ENCODE peak calls at places on chromosomes 5 and 9, in nine cellular contexts. W is activated naive CD8-positive, alpha-beta T cell treated with anti-CD3 and anti-CD28 coated beads, Interleukin-2, amount 50 U/mL, for 24 hours; X is cardiac muscle cell; S is fibroblast of lung; K is amniotic stem cell; O is fibroblast of the conjunctiva; Z is OCI-LY7; H is activated T-cell treated with anti-CD3 and anti-CD28 coated beads for 48 hours; M is AG08395. A is an unnamed sample.
A peak's percentile ranks its signal among the peaks of the same experiment; 100 is the strongest.

GRCh38 chr9:70113403-70114022 is 69.9 kb downstream of the MAMDC2 start:
- DNase-seq in W (peak; percentile 20), X (peak; percentile 57), S (peak; percentile 78), K (peak; percentile 40), O (peak; percentile 62), Z (peak; percentile 43), H (no peak), M (peak; percentile 85), A (peak; percentile 74)

GRCh38 chr5:180084638-180085561 is 13.3 kb upstream of the RNF130 start:
- DNase-seq in W (no peak), X (no peak), S (no peak), K (no peak), O (no peak), Z (no peak), H (no peak), M (no peak), A (no peak)

GRCh38 chr9:96686638-96687335 is 31.7 kb upstream of the PRXL2C start:
- DNase-seq in W (peak; percentile 76), X (peak; percentile 82), S (peak; percentile 76), K (peak; percentile 52), O (peak; percentile 53), Z (peak; percentile 60), H (peak; percentile 69), M (peak; percentile 85), A (peak; percentile 78)

GRCh38 chr9:97593960-97594359 is 39.2 kb downstream of the TSTD2 start:
- DNase-seq in W (no peak), X (no peak), S (no peak), K (no peak), O (no peak), Z (no peak), H (no peak), M (peak; percentile 21), A (no peak)

GRCh38 chr5:143646961-143647360 is 165.0 kb upstream of the HMHB1 start:
- DNase-seq in W (no peak), X (no peak), S (no peak), K (no peak), O (no peak), Z (no peak), H (no peak), M (no peak), A (no peak)

GRCh38 chr9:125655074-125655633 is 51.9 kb downstream of the MAPKAP1 start:
- DNase-seq in W (no peak), X (no peak), S (no peak), K (no peak), O (no peak), Z (no peak), H (no peak), M (no peak), A (no peak)

GRCh38 chr9:21465859-21466518 is 16.1 kb downstream of the IFNE start:
- DNase-seq in W (no peak), X (peak; percentile 64), S (peak; percentile 75), K (peak; percentile 43), O (peak; percentile 53), Z (peak; percentile 41), H (no peak), M (peak; percentile 79), A (peak; percentile 71)

GRCh38 chr5:42949348-42950090 is 90.6 kb downstream of the ANXA2R start:
- DNase-seq in W (peak; percentile 61), X (no peak), S (peak; percentile 90), K (peak; percentile 51), O (peak; percentile 71), Z (peak; percentile 54), H (peak; percentile 36), M (peak; percentile 70), A (peak; percentile 81)

GRCh38 chr5:132746592-132747063 is 598 bp upstream of the CCNI2 start:
- DNase-seq in W (peak; percentile 55), X (no peak), S (peak; percentile 20), K (no peak), O (no peak), Z (peak; percentile 15), H (no peak), M (no peak), A (no peak)

GRCh38 chr9:35526087-35526801 is 36.3 kb downstream of the RUSC2 start:
- DNase-seq in W (no peak), X (no peak), S (peak; percentile 51), K (no peak), O (no peak), Z (no peak), H (no peak), M (no peak), A (peak; percentile 25)

A was measured in astrocyte of the spinal cord.